ENCODE peak calls at places on chromosomes 13 and 19, in six cellular contexts. R is AG04450; X is endothelial cell; F is hippocampal formation; P is stimulated activated CD8-positive, alpha-beta memory T cell treated with anti-CD3 and anti-CD28 coated beads, Interleukin-4, amount 100 ng/mL, for 1 hour; W is IMR-90. K is an unnamed sample.

GRCh38 chr19:45442927-45443461 is 19.3 kb upstream of the ERCC1 start:
- DNase-seq in W (peak; percentile 59), P (no peak), R (no peak), F (no peak), X (peak; percentile 21), K (no peak)

GRCh38 chr13:113929628-113930615 is 44.0 kb downstream of the C13orf46 start:
- DNase-seq in F (no peak), X (no peak), R (no peak), W (no peak), P (no peak), K (no peak)

GRCh38 chr13:51781246-51782022 is 22.5 kb downstream of the DHRS12 start:
- DNase-seq in R (no peak), F (no peak), P (no peak), W (peak; percentile 24), X (no peak), K (no peak)

GRCh38 chr13:34654682-34655081 is 287.4 kb upstream of the NBEA start:
- DNase-seq in W (no peak), R (no peak), X (no peak), F (no peak), P (no peak), K (no peak)

GRCh38 chr13:111845621-111846351 is 221.2 kb upstream of the SOX1 start:
- DNase-seq in W (no peak), F (no peak), R (no peak), X (no peak), P (no peak), K (peak; percentile 66)

GRCh38 chr19:43353606-43354304 is at the start of gene CD177:
- DNase-seq in P (no peak), X (no peak), W (no peak), R (no peak), F (no peak), K (no peak)

GRCh38 chr19:50820549-50821247 is 2.9 kb downstream of the KLK1 start:
- DNase-seq in R (no peak), P (no peak), F (no peak), W (no peak), X (no peak), K (no peak)

GRCh38 chr13:56659041-56659471 is 481.7 kb upstream of the PRR20A start:
- DNase-seq in P (no peak), R (no peak), F (no peak), W (no peak), X (no peak), K (no peak)

GRCh38 chr19:46599716-46600392 is 1.3 kb upstream of the CALM3 start:
- DNase-seq in W (no peak), X (no peak), R (no peak), F (no peak), P (no peak), K (no peak)

GRCh38 chr19:10291554-10292205 is 1.9 kb downstream of the ICAM5 start:
- DNase-seq in F (no peak), X (no peak), W (peak; percentile 10), R (no peak), P (no peak), K (no peak)

GRCh38 chr19:313988-314815 is 23.0 kb upstream of the PLPP2 start:
- DNase-seq in P (no peak), X (no peak), R (no peak), F (no peak), W (no peak), K (no peak)

GRCh38 chr19:11067356-11068113 is 21.7 kb upstream of the LDLR start:
- DNase-seq in P (no peak), W (peak; percentile 41), R (no peak), F (no peak), X (no peak), K (no peak)

GRCh38 chr19:51389143-51389542 is 1.2 kb downstream of the C19orf84 start:
- DNase-seq in R (no peak), P (no peak), W (no peak), F (no peak), X (no peak), K (no peak)

GRCh38 chr13:32837973-32838940 is 178.0 kb upstream of the KL start:
- DNase-seq in X (no peak), W (no peak), F (no peak), R (no peak), P (no peak), K (no peak)

GRCh38 chr19:19053508-19054314 is 10.1 kb upstream of the SLC25A42 start:
- DNase-seq in X (peak; percentile 83), F (peak; percentile 24), P (no peak), W (peak; percentile 48), R (no peak), K (peak; percentile 52)

K was measured in NT2/D1.